ENCODE peak calls at places on chromosomes 6 and 20, in eight cellular contexts. J, Q, M, T, H, E, Z and W are unnamed samples.

GRCh38 chr6:14321992-14322772 is 204.6 kb downstream of the CD83 start:
- DNase-seq in J (no peak), Q (no peak), M (no peak), T (no peak), H (no peak), E (no peak), Z (no peak), W (no peak)

GRCh38 chr20:52219441-52219840 is 27.9 kb upstream of the ZFP64 start:
- DNase-seq in J (no peak), Q (no peak), M (peak; percentile 18), T (peak; percentile 53), H (no peak), E (no peak), Z (no peak), W (no peak)

GRCh38 chr6:1871936-1872335 is 262.2 kb downstream of the FOXC1 start:
- DNase-seq in J (no peak), Q (no peak), M (no peak), T (no peak), H (no peak), E (no peak), Z (no peak), W (no peak)

GRCh38 chr6:49325901-49326300 is 137.2 kb downstream of the MMUT start:
- DNase-seq in J (no peak), Q (no peak), M (no peak), T (peak; percentile 46), H (no peak), E (no peak), Z (no peak), W (no peak)

GRCh38 chr6:33694401-33694931 is 17.0 kb downstream of the UQCC2 start:
- DNase-seq in J (no peak), Q (peak; percentile 43), M (no peak), T (peak; percentile 49), H (peak; percentile 69), E (no peak), Z (no peak), W (no peak)

GRCh38 chr20:17525650-17526049 is 5.5 kb downstream of the BFSP1 start:
- DNase-seq in J (no peak), Q (no peak), M (peak; percentile 47), T (peak; percentile 49), H (no peak), E (no peak), Z (no peak), W (no peak)

GRCh38 chr6:13655700-13656099 is 40.6 kb downstream of the NOL7 start:
- DNase-seq in J (no peak), Q (no peak), M (peak; percentile 19), T (no peak), H (no peak), E (no peak), Z (no peak), W (no peak)

GRCh38 chr6:139080255-139080920 is 51.8 kb downstream of the ABRACL start:
- DNase-seq in J (no peak), Q (no peak), M (no peak), T (peak; percentile 59), H (peak; percentile 15), E (no peak), Z (no peak), W (no peak)

GRCh38 chr6:147407571-147407970 is 100.9 kb upstream of the SAMD5 start:
- DNase-seq in J (no peak), Q (no peak), M (no peak), T (no peak), H (no peak), E (no peak), Z (no peak), W (no peak)

GRCh38 chr6:84768442-84769174 is 4.2 kb upstream of the TBX18 start:
- DNase-seq in J (no peak), Q (no peak), M (no peak), T (no peak), H (no peak), E (no peak), Z (no peak), W (no peak)

GRCh38 chr6:1576711-1577110 is 33.0 kb upstream of the FOXC1 start:
- DNase-seq in J (no peak), Q (no peak), M (no peak), T (no peak), H (no peak), E (no peak), Z (no peak), W (no peak)

GRCh38 chr6:109767961-109768360 is 76.9 kb downstream of the FIG4 start:
- DNase-seq in J (no peak), Q (no peak), M (no peak), T (no peak), H (peak; percentile 84), E (no peak), Z (no peak), W (no peak)

GRCh38 chr6:160040527-160041264 is 71.8 kb downstream of the IGF2R start:
- DNase-seq in J (no peak), Q (no peak), M (no peak), T (no peak), H (no peak), E (no peak), Z (no peak), W (no peak)

GRCh38 chr20:20497242-20497985 is 129.5 kb downstream of the INSM1 start:
- DNase-seq in J (no peak), Q (no peak), M (no peak), T (no peak), H (no peak), E (no peak), Z (no peak), W (no peak)

GRCh38 chr20:12058201-12058600 is 140.5 kb downstream of the BTBD3 start:
- DNase-seq in J (no peak), Q (no peak), M (no peak), T (no peak), H (peak; percentile 63), E (no peak), Z (no peak), W (no peak)

GRCh38 chr6:72696055-72696454 is 74.2 kb downstream of the KCNQ5 start:
- DNase-seq in J (no peak), Q (no peak), M (no peak), T (no peak), H (no peak), E (no peak), Z (no peak), W (no peak)

GRCh38 chr6:100620085-100620484 is 155.4 kb upstream of the SIM1 start:
- DNase-seq in J (no peak), Q (no peak), M (no peak), T (no peak), H (peak; percentile 88), E (no peak), Z (peak; percentile 61), W (peak; percentile 26)

GRCh38 chr20:22931653-22932052 is 103.5 kb upstream of the SSTR4 start:
- DNase-seq in J (no peak), Q (no peak), M (no peak), T (no peak), H (no peak), E (no peak), Z (no peak), W (no peak)

GRCh38 chr6:34680802-34681515 is 15.6 kb downstream of the ILRUN start:
- DNase-seq in J (no peak), Q (no peak), M (no peak), T (peak; percentile 73), H (peak; percentile 39), E (no peak), Z (no peak), W (no peak)

GRCh38 chr6:108621117-108621516 is 60.4 kb downstream of the FOXO3 start:
- DNase-seq in J (no peak), Q (no peak), M (no peak), T (peak; percentile 52), H (peak; percentile 75), E (no peak), Z (peak; percentile 59), W (no peak)

GRCh38 chr6:37365791-37366190 is 12.0 kb downstream of the RNF8 start:
- DNase-seq in J (no peak), Q (no peak), M (no peak), T (no peak), H (peak; percentile 17), E (no peak), Z (no peak), W (no peak)
- TF ChIP-seq CTCF in J (peak; percentile 30), Q (peak; percentile 6), M (no peak), T (no peak), H (peak; percentile 35), E (no peak), Z (peak; percentile 15), W (no peak)

DNA sequence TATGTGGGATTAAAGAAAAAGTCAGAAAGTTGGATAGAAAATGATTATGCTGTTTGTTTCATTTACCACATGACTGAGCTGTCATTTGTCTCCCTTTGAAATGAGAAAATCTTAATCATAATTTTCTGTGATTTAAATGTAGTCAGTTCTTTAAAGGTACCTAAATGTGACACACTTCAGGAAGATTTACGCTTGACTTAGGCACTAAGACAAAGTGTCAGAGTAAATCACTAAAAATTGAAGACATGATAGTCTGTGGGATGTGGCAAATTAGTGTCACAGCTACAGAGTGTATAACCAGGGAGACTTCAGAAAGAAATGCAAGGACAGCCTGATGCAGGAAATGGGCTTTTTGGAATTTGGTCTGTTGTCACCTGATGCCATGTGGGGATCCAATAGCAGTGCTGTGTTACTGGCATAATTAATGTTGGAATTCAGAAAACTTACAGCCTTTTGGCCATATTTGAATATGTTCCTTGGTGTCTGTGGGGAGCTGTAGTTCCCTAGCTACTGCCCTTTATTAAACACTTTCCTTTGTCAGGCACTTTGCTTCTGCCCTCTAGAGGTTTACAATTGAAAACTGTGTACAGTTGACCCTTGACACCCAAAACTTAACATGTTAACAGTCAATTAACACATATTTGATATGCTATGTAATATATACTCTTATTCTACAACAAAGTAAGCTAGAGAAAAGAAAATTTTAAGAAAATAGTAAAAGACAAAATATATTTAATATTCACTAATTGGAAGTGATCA is 493.8 kb downstream of the UTRN start:
- DNase-seq in J (no peak), Q (no peak), M (peak; percentile 7), T (no peak), H (no peak), E (no peak), Z (no peak), W (no peak)
- TF ChIP-seq CTCF in J (peak; percentile 30), Q (no peak), M (peak; percentile 21), T (peak; percentile 18), H (no peak), E (no peak), Z (no peak), W (no peak)

DNA sequence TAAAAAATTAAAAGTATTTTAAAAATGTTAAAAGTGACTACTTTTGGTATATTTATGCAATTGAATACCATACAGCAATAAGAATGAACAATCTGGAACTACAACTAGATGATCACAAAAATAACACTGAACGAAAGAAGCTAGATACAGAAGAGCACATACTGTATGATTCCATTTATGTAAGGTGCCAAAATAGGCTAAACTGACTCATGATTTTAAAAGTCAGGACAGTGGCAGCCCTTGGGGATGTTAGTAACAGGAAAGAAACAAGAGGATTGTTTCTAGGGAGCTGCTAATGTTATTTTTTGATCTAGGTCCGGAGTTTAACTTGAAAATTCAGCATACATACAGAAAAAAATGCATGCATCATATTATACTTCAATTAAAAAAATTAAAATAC is 42.3 kb downstream of the KIF13A start:
- DNase-seq in J (no peak), Q (no peak), M (no peak), T (no peak), H (peak; percentile 74), E (no peak), Z (no peak), W (no peak)
- TF ChIP-seq CTCF in J (no peak), Q (no peak), M (no peak), T (no peak), H (no peak), E (no peak), Z (no peak), W (no peak)

DNA sequence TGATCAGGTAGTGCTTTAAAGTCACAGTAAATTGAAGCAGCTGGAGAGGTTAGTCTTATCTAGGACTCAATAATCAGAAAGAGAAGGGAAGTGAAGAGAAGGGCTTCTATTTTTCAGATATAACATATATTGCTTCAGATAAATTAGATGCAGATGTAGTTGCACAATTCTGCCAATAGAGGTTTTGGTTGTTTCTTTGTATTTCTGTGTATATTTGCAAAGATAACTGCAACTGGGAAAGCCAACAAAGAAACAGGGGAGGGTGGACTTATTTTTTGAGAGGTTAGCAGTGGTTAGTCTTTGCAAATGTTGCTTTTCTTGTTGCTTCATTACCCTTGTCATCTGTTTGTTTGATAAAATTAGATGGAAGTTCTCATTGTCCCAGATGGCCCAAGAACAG is 106.6 kb downstream of the ADGRG6 start:
- DNase-seq in J (no peak), Q (no peak), M (no peak), T (no peak), H (peak; percentile 37), E (no peak), Z (no peak), W (no peak)
- TF ChIP-seq CTCF in J (no peak), Q (no peak), M (no peak), T (no peak), H (peak; percentile 28), E (no peak), Z (peak; percentile 13), W (no peak)